ENCODE peak calls at places on chromosomes 2 and 18, in ten cellular contexts. K is NCI-H1092 treated with DMSO at 0.1 percent for 48 hours; H is stomach; R is T-cell; F is anterior cingulate cortex; S is activated T-helper 2 cell treated with anti-CD3 and anti-CD28 coated beads, Interferon-gamma antibody, Interleukin-2, Interleukin-4, amounts not matched to agents 10 μg/mL and 5 μg/mL and 100 μg/mL, durations not matched to agents 14 hours and 24 hours and 36 hours; B is GM03348; Q is progenitor cell of endocrine pancreas; U is MCF 10A; C is tibial nerve. T is an unnamed sample.

GRCh38 chr2:97871096-97871780 is 124.5 kb downstream of the TMEM131 start:
- DNase-seq in R (no peak), K (no peak), U (peak; percentile 36), F (no peak), S (no peak), C (no peak), H (no peak), B (peak; percentile 41), Q (no peak), T (no peak)

GRCh38 chr18:36519358-36519757 is 221.8 kb downstream of the FHOD3 start:
- DNase-seq in C (no peak), H (no peak), Q (no peak), R (no peak), S (no peak), B (peak; percentile 75), U (peak; percentile 15), F (no peak), K (no peak), T (no peak)

GRCh38 chr18:79410171-79410641 is 14.5 kb downstream of the NFATC1 start:
- DNase-seq in R (no peak), C (no peak), H (no peak), S (no peak), B (no peak), K (no peak), F (no peak), Q (no peak), U (no peak), T (no peak)

GRCh38 chr18:902179-902718 is 2.4 kb upstream of the ADCYAP1 start:
- DNase-seq in S (no peak), B (peak; percentile 69), U (no peak), C (no peak), R (no peak), Q (no peak), K (peak; percentile 14), H (no peak), F (no peak), T (no peak)

GRCh38 chr18:79368681-79369080 is 27.0 kb upstream of the NFATC1 start:
- DNase-seq in Q (no peak), S (no peak), B (no peak), K (no peak), F (no peak), U (no peak), R (no peak), H (no peak), C (no peak), T (no peak)

GRCh38 chr2:71004857-71005256 is 10.2 kb upstream of the TEX261 start:
- DNase-seq in B (peak; percentile 2), Q (no peak), F (no peak), K (no peak), C (no peak), H (no peak), S (no peak), R (no peak), U (no peak), T (no peak)

GRCh38 chr2:905833-906140 is 44.9 kb upstream of the SNTG2 start:
- DNase-seq in S (no peak), U (no peak), K (no peak), H (no peak), B (no peak), R (no peak), C (no peak), Q (no peak), F (no peak), T (no peak)

GRCh38 chr18:2627821-2628276 is 27.7 kb upstream of the SMCHD1 start:
- DNase-seq in B (no peak), U (peak; percentile 70), C (no peak), H (no peak), R (no peak), Q (no peak), F (no peak), S (no peak), K (no peak), T (no peak)

GRCh38 chr2:181465686-181466375 is 8.6 kb downstream of the ITGA4 start:
- DNase-seq in H (no peak), B (peak; percentile 42), F (no peak), R (no peak), K (no peak), Q (no peak), U (no peak), S (no peak), C (no peak), T (no peak)

GRCh38 chr18:69000366-69000765 is 202.5 kb downstream of the CCDC102B start:
- DNase-seq in K (no peak), R (no peak), Q (no peak), U (peak; percentile 43), B (no peak), S (no peak), C (no peak), F (no peak), H (no peak), T (no peak)

GRCh38 chr2:28506112-28506511 is 10.3 kb downstream of the PLB1 start:
- DNase-seq in C (no peak), U (no peak), B (no peak), F (no peak), H (no peak), R (no peak), K (no peak), Q (no peak), S (no peak), T (no peak)

GRCh38 chr2:938181-939005 is 12.3 kb upstream of the SNTG2 start:
- DNase-seq in R (no peak), U (no peak), K (no peak), B (no peak), S (no peak), F (no peak), C (no peak), H (no peak), Q (no peak), T (no peak)

GRCh38 chr2:118535818-118536212 is 311.6 kb downstream of the EN1 start:
- DNase-seq in F (no peak), K (no peak), S (no peak), U (no peak), C (no peak), H (no peak), R (no peak), Q (no peak), B (no peak), T (no peak)

GRCh38 chr2:127873707-127874303 is 12.0 kb downstream of the AMMECR1L start:
- DNase-seq in K (no peak), U (no peak), Q (no peak), H (no peak), R (no peak), S (no peak), F (no peak), C (no peak), B (no peak), T (no peak)

GRCh38 chr2:96404446-96405373 is 69.1 kb downstream of the NCAPH start:
- DNase-seq in F (peak; percentile 69), U (peak; percentile 32), R (no peak), S (no peak), H (peak; percentile 74), Q (no peak), C (no peak), K (peak; percentile 34), B (no peak), T (peak; percentile 32)

GRCh38 chr2:45830322-45830721 is 178.8 kb downstream of the PRKCE start:
- DNase-seq in H (no peak), C (no peak), U (no peak), F (no peak), R (no peak), S (no peak), K (no peak), Q (no peak), B (no peak), T (no peak)

GRCh38 chr2:68190991-68191731 is 33.5 kb downstream of the PNO1 start:
- DNase-seq in B (peak; percentile 21), C (no peak), S (no peak), R (no peak), H (no peak), U (peak; percentile 82), F (no peak), Q (no peak), K (no peak), T (no peak)

GRCh38 chr2:6914829-6915228 is 2.4 kb upstream of the RNF144A start:
- DNase-seq in F (no peak), S (no peak), K (no peak), R (no peak), B (no peak), Q (no peak), H (no peak), U (peak; percentile 78), C (no peak), T (no peak)

GRCh38 chr2:25794544-25795276 is 83.6 kb downstream of the ASXL2 start:
- DNase-seq in C (no peak), B (no peak), S (no peak), R (no peak), H (no peak), K (no peak), Q (no peak), F (no peak), U (no peak), T (no peak)

GRCh38 chr2:96100893-96101304 is 15.5 kb downstream of the ADRA2B start:
- DNase-seq in B (no peak), R (no peak), H (peak; percentile 24), Q (no peak), U (no peak), S (no peak), K (no peak), C (no peak), F (no peak), T (no peak)

GRCh38 chr18:79922971-79923411 is 28.5 kb downstream of the SLC66A2 start:
- DNase-seq in H (peak; percentile 19), S (no peak), Q (no peak), K (no peak), F (no peak), U (no peak), C (no peak), B (no peak), R (no peak), T (no peak)

T was measured in NCI-H2227 treated with DMSO at 0.1 percent for 48 hours.